ENCODE peak calls at places on chromosome 22, in ten cellular contexts. H is PC-3, L is fibroblast of villous mesenchyme, F is Peyer's patch, K is thoracic aorta, P is nephron progenitor cell, N is heart left ventricle, A is fibroblast of lung, G is fibroblast of mammary gland, X is sigmoid colon. S is an unnamed sample.
A peak's percentile ranks its signal among the peaks of the same experiment; 100 is the strongest.

GRCh38 chr22:47094861-47095330 is 332.4 kb downstream of the TBC1D22A start:
- DNase-seq in L (peak; percentile 39), P (no peak), G (peak; percentile 33), F (no peak), A (peak; percentile 72), H (peak; percentile 19), K (no peak), N (no peak), X (no peak), S (no peak)

GRCh38 chr22:37391702-37392101 is 35.6 kb downstream of the ELFN2 start:
- DNase-seq in L (no peak), N (no peak), X (no peak), F (no peak), P (no peak), A (no peak), G (no peak), K (no peak), H (no peak), S (no peak)

GRCh38 chr22:46969491-46969890 is 207.0 kb downstream of the TBC1D22A start:
- DNase-seq in A (no peak), H (no peak), X (peak; percentile 36), L (no peak), K (no peak), N (no peak), F (no peak), P (no peak), G (no peak), S (peak; percentile 92)

GRCh38 chr22:46425011-46425410 is 89.5 kb downstream of the TRMU start:
- DNase-seq in A (peak; percentile 99), X (no peak), P (no peak), F (no peak), K (no peak), N (no peak), G (peak; percentile 63), L (peak; percentile 51), H (peak; percentile 91), S (no peak)

GRCh38 chr22:36398602-36399472 is 11.1 kb upstream of the MYH9 start:
- DNase-seq in A (peak; percentile 94), K (no peak), G (peak; percentile 68), F (peak; percentile 75), L (peak; percentile 62), X (no peak), P (no peak), N (no peak), H (peak; percentile 58), S (no peak)

GRCh38 chr22:25053153-25053805 is 100.8 kb downstream of the KIAA1671 start:
- DNase-seq in F (peak; percentile 81), L (peak; percentile 42), P (no peak), G (peak; percentile 27), A (no peak), H (peak; percentile 56), X (no peak), K (no peak), N (no peak), S (no peak)

GRCh38 chr22:38699784-38700183 is 959 bp downstream of the JOSD1 start:
- DNase-seq in N (no peak), X (peak; percentile 58), L (peak; percentile 69), G (peak; percentile 65), P (no peak), A (peak; percentile 51), K (no peak), F (no peak), H (peak; percentile 27), S (no peak)

GRCh38 chr22:22886546-22886945 is 1.1 kb upstream of the IGLL5 start:
- DNase-seq in H (no peak), K (no peak), L (no peak), G (no peak), X (no peak), F (no peak), P (no peak), A (no peak), N (no peak), S (no peak)

GRCh38 chr22:40679249-40679963 is at the start of gene MCHR1:
- DNase-seq in K (no peak), N (no peak), X (no peak), F (no peak), G (no peak), L (no peak), P (peak; percentile 32), A (peak; percentile 35), H (no peak), S (no peak)

DNA sequence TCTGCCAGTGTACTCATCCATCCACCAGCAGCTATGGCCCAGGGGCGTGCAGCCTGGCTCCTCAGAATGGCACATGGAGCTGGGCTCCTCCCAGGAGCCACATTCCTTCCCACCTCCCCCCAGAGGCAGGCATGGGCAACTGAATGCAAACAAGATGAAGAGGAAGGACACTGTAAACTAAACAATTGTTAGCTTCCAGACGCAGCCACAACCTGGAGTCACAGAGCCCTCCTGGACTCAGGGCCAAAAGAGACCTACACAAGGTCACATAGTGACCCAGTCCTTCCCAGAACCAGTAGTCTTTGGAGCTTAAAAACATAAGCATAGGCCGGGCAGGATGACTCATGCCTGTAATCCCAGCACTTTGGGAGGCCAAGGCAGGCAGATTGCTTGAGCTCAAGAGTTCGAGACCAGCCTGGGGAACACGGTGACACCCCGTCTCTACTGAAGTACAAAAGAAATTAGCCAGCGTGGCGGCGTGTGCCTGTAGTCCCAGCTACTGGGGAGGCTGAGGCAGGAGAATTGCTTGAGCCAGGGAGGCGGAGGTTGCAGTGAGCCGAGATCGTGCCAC is 30.7 kb upstream of the CLDN5 start:
- DNase-seq in L (peak; percentile 29), X (peak; percentile 26), K (no peak), P (peak; percentile 17), F (peak; percentile 40), H (peak; percentile 59), N (no peak), A (peak; percentile 10), G (peak; percentile 14), S (no peak)
- TF ChIP-seq CTCF in L (peak; percentile 31), X (no peak), K (no peak), P (no peak), F (no peak), H (no peak), N (no peak), A (no peak), G (no peak), S (no peak)

GRCh38 chr22:50221410-50222300 is 20.8 kb downstream of the SELENOO start:
- DNase-seq in F (no peak), H (no peak), A (no peak), L (no peak), X (peak; percentile 63), N (no peak), K (no peak), G (no peak), P (no peak), S (no peak)
- TF ChIP-seq CTCF in F (no peak), H (no peak), A (no peak), L (no peak), X (no peak), N (no peak), K (no peak), G (no peak), P (no peak), S (no peak)

DNA sequence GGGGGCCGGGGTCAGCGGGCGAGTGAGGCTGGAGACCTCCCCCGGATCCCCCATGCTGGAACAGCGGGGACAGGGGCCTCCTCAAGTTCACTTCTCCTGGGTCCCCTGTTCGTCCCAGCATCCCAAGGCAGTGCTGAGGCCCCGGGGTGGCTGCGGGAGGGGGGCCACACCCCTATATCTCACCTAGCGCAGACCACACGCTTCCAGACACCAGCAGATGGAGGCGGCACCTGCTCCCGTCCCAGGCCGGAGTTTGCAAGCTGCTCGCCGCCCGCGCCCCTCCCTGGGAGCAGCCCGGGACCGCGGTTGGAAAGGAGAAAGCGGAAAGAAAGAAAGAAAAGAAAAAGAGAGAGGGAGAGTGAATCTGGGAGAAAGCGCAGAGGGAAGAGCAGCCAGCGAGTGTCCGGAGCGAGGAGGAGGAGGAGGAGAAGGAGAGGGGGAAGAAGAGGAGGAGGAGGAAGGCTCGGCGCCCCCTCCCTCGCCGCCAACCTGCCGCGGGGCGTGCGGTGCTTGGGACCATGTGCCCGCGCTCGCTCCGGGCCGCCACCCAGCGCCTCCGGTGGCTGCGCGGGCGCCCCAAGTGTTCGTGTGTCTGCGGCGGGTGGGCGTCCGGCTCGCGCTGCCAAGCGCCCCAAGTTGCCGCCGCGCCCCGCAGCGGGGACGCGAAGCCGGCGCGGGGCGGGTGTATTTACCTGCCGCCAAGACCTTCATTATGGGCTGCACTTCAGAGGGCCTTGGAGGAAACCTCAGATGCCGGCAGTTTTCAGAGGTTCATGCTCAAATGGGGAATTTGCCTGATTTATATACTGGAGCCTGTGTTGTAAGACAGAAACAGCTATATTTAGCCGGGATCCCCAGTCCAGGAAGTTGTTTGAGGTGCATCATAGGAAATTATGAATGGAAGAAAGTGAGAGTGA is at the start of gene LIF:
- DNase-seq in A (peak; percentile 82), L (peak; percentile 72), N (no peak), H (no peak), F (peak; percentile 70), P (peak; percentile 47), K (no peak), G (peak; percentile 56), X (no peak), S (peak; percentile 81)
- TF ChIP-seq CTCF in A (no peak), L (no peak), N (no peak), H (no peak), F (peak; percentile 29), P (no peak), K (no peak), G (no peak), X (no peak), S (no peak)

GRCh38 chr22:45240810-45241631 is at the start of gene KIAA0930:
- DNase-seq in L (peak; percentile 78), P (peak; percentile 91), A (peak; percentile 49), G (peak; percentile 61), N (peak; percentile 92), X (peak; percentile 93), K (peak; percentile 52), F (peak; percentile 90), H (peak; percentile 44), S (peak; percentile 98)

GRCh38 chr22:45240137-45240809 is 421 bp downstream of the KIAA0930 start:
- DNase-seq in X (no peak), A (peak; percentile 35), H (no peak), L (peak; percentile 30), P (peak; percentile 37), K (no peak), N (no peak), G (no peak), F (no peak), S (no peak)

GRCh38 chr22:45246060-45246985 is 5.6 kb upstream of the KIAA0930 start:
- DNase-seq in P (no peak), X (peak; percentile 93), G (peak; percentile 96), A (peak; percentile 99), F (peak; percentile 88), K (no peak), N (no peak), H (peak; percentile 85), L (peak; percentile 99), S (no peak)

GRCh38 chr22:45239378-45240136 is 1.1 kb downstream of the KIAA0930 start:
- DNase-seq in K (no peak), H (no peak), L (no peak), P (no peak), G (no peak), N (no peak), F (no peak), X (no peak), A (no peak), S (no peak)

GRCh38 chr22:45242778-45243191 is 2.1 kb upstream of the KIAA0930 start:
- DNase-seq in K (no peak), G (peak; percentile 28), A (no peak), H (peak; percentile 84), F (no peak), L (no peak), N (no peak), X (no peak), P (no peak), S (no peak)
- TF ChIP-seq CTCF in K (no peak), G (peak; percentile 25), A (no peak), H (peak; percentile 19), F (no peak), L (peak; percentile 25), N (no peak), X (no peak), P (no peak), S (no peak)

GRCh38 chr22:48761546-48761945 is 1066.1 kb downstream of the BRD1 start:
- DNase-seq in P (no peak), N (no peak), G (no peak), L (no peak), K (no peak), F (peak; percentile 14), X (peak; percentile 51), H (no peak), A (no peak), S (no peak)
- TF ChIP-seq CTCF in P (no peak), N (no peak), G (no peak), L (no peak), K (no peak), F (no peak), X (no peak), H (no peak), A (no peak), S (no peak)